ENCODE peak calls at places on chromosomes 11 and 22, in ten cellular contexts. P is small intestine; D is hepatic stellate cell; O is DMS153; Q is stimulated activated naive CD4-positive, alpha-beta T cell treated with Interleukin-2 at 50 U/mL for 16 hours; Z is iris pigment epithelial cell; T is astrocyte; H is HuH-7; C is left colon; E is cardiac fibroblast. B is an unnamed sample.

GRCh38 chr11:5123802-5124521 is 14.2 kb downstream of the OR52A5 start:
- DNase-seq in O (peak), Q (no peak), P (peak), Z (peak), C (peak), D (peak), E (peak), T (peak), H (peak), B (peak)

GRCh38 chr11:126477526-126478275 is 122.2 kb downstream of the ST3GAL4 start:
- DNase-seq in T (no peak), H (no peak), O (no peak), Z (no peak), P (no peak), E (no peak), D (no peak), C (no peak), Q (no peak), B (no peak)

GRCh38 chr11:7571640-7572000 is 57.8 kb downstream of the PPFIBP2 start:
- DNase-seq in H (peak), E (peak), O (peak), Z (peak), T (peak), P (peak), Q (no peak), D (no peak), C (peak), B (peak)

GRCh38 chr11:108967571-108967970 is 302.7 kb downstream of the DDX10 start:
- DNase-seq in T (no peak), O (no peak), E (no peak), H (no peak), P (no peak), Z (no peak), D (no peak), C (no peak), Q (no peak), B (no peak)

GRCh38 chr11:22671751-22672150 is 5.3 kb downstream of the GAS2 start:
- DNase-seq in H (no peak), Q (no peak), D (no peak), E (peak), T (peak), C (no peak), P (no peak), O (no peak), Z (peak), B (no peak)

GRCh38 chr11:8722156-8722555 is 39.6 kb downstream of the RPL27A start:
- DNase-seq in E (peak), T (peak), O (no peak), Q (no peak), H (no peak), C (no peak), Z (peak), P (no peak), D (peak), B (no peak)

GRCh38 chr11:25309818-25310217 is 813.0 kb downstream of the LUZP2 start:
- DNase-seq in T (no peak), H (no peak), O (no peak), Z (no peak), E (no peak), D (no peak), C (no peak), P (no peak), Q (no peak), B (no peak)

GRCh38 chr22:24049211-24049610 is 38.1 kb downstream of the CABIN1 start:
- DNase-seq in P (no peak), H (no peak), T (no peak), O (no peak), D (no peak), C (no peak), Q (no peak), Z (no peak), E (no peak), B (no peak)

GRCh38 chr11:85756401-85757200 is 54.3 kb downstream of the SYTL2 start:
- DNase-seq in H (no peak), D (no peak), O (no peak), C (peak), Z (no peak), P (peak), T (no peak), E (no peak), Q (peak), B (no peak)

GRCh38 chr11:441043-441417 is 781 bp downstream of the ANO9 start:
- DNase-seq in H (no peak), P (peak), O (no peak), D (no peak), Q (no peak), T (no peak), E (no peak), Z (no peak), C (no peak), B (no peak)

GRCh38 chr11:60118333-60118732 is 29.9 kb downstream of the MS4A2 start:
- DNase-seq in P (no peak), E (no peak), O (no peak), T (no peak), Z (no peak), Q (no peak), H (no peak), D (no peak), C (no peak), B (no peak)

GRCh38 chr11:80194625-80195024 is 753.8 kb upstream of the TENM4 start:
- DNase-seq in Z (no peak), H (no peak), D (no peak), E (no peak), Q (no peak), C (no peak), P (no peak), O (no peak), T (no peak), B (no peak)

GRCh38 chr22:17597217-17597616 is 31.3 kb downstream of the ATP6V1E1 start:
- DNase-seq in D (peak), Z (peak), C (no peak), E (no peak), O (no peak), Q (no peak), H (no peak), P (no peak), T (peak), B (no peak)

GRCh38 chr11:28457481-28458145 is 349.4 kb downstream of the METTL15 start:
- DNase-seq in C (no peak), D (no peak), E (no peak), Q (no peak), T (no peak), Z (no peak), O (no peak), H (no peak), P (no peak), B (no peak)

GRCh38 chr11:64971421-64972233 is at the start of gene MAJIN:
- DNase-seq in P (peak), Q (peak), T (peak), C (peak), Z (peak), E (peak), H (no peak), O (no peak), D (peak), B (peak)

GRCh38 chr11:28269621-28270020 is 161.4 kb downstream of the METTL15 start:
- DNase-seq in P (no peak), H (no peak), T (no peak), Z (no peak), E (no peak), D (no peak), C (no peak), Q (no peak), O (no peak), B (no peak)

GRCh38 chr22:29503811-29504372 is 23.9 kb downstream of the NEFH start:
- DNase-seq in C (peak), T (peak), H (no peak), Q (no peak), D (peak), O (no peak), E (peak), Z (peak), P (peak), B (no peak)

GRCh38 chr11:115194798-115195101 is 309.5 kb downstream of the CADM1 start:
- DNase-seq in H (no peak), E (peak), O (no peak), D (no peak), T (no peak), C (no peak), Z (peak), Q (no peak), P (no peak), B (no peak)

GRCh38 chr11:4068962-4069361 is 25.6 kb upstream of the RRM1 start:
- DNase-seq in Q (no peak), P (no peak), T (peak), E (peak), O (no peak), H (no peak), C (no peak), Z (no peak), D (no peak), B (no peak)

GRCh38 chr11:130672911-130673310 is 224.5 kb downstream of the ADAMTS15 start:
- DNase-seq in O (no peak), E (no peak), T (peak), H (no peak), Z (no peak), Q (no peak), P (no peak), C (no peak), D (no peak), B (no peak)

GRCh38 chr22:33811686-33812085 is 108.6 kb downstream of the LARGE1 start:
- DNase-seq in Z (no peak), C (peak), H (no peak), P (no peak), Q (no peak), T (peak), D (peak), E (peak), O (no peak), B (no peak)

GRCh38 chr11:73715551-73715950 is 45.3 kb downstream of the RAB6A start:
- DNase-seq in O (no peak), C (no peak), P (no peak), E (no peak), T (no peak), D (no peak), H (no peak), Z (no peak), Q (no peak), B (no peak)

B was measured in HEK293T.